ENCODE peak calls at places on chromosomes 4 and X, in eight cellular contexts. B is tibial artery, I is heart right ventricle, N is pancreas, H is prostate gland, D is mesendoderm, A is IMR-90, G is uterus. S is an unnamed sample.
A peak's percentile ranks its signal among the peaks of the same experiment; 100 is the strongest.

GRCh38 chrX:117854806-117855205 is 261.8 kb downstream of the KLHL13 start:
- DNase-seq in H (no peak), D (no peak), A (no peak), G (no peak), B (no peak), I (no peak), N (no peak), S (no peak)

GRCh38 chr4:75514949-75515612 is 808 bp downstream of the THAP6 start:
- DNase-seq in D (no peak), H (no peak), B (no peak), G (no peak), N (no peak), I (no peak), A (no peak), S (no peak)

GRCh38 chr4:55005910-55006309 is 119.5 kb downstream of the KDR start:
- DNase-seq in A (no peak), G (no peak), D (no peak), H (no peak), N (no peak), B (no peak), I (no peak), S (no peak)

GRCh38 chr4:131427000-131427399 is 1722.1 kb upstream of the PCDH10 start:
- DNase-seq in D (peak; percentile 23), H (no peak), N (no peak), A (no peak), G (no peak), I (no peak), B (no peak), S (no peak)

GRCh38 chrX:123859409-123859827 is 435 bp upstream of the XIAP start:
- DNase-seq in H (peak; percentile 64), N (no peak), B (no peak), D (no peak), A (no peak), G (no peak), I (peak; percentile 73), S (no peak)

GRCh38 chr4:6150046-6150735 is 50.2 kb downstream of the JAKMIP1 start:
- DNase-seq in B (no peak), I (no peak), G (no peak), H (no peak), N (no peak), A (no peak), D (no peak), S (no peak)

GRCh38 chr4:8699063-8699385 is 106.5 kb downstream of the CPZ start:
- DNase-seq in H (no peak), I (no peak), D (no peak), N (no peak), B (no peak), A (no peak), G (no peak), S (no peak)

GRCh38 chrX:132216283-132216682 is 3.0 kb downstream of the RAP2C start:
- DNase-seq in D (no peak), H (no peak), B (no peak), N (no peak), G (no peak), I (no peak), A (no peak), S (no peak)

GRCh38 chrX:134718329-134719317 is 60.4 kb upstream of the PLAC1 start:
- DNase-seq in N (peak; percentile 11), D (peak; percentile 95), A (peak; percentile 95), H (peak; percentile 20), I (peak; percentile 15), G (peak; percentile 27), B (no peak), S (peak; percentile 60)

GRCh38 chrX:17414839-17415238 is 39.8 kb downstream of the NHS start:
- DNase-seq in H (no peak), A (no peak), G (no peak), I (peak; percentile 16), B (peak; percentile 60), N (peak; percentile 42), D (peak; percentile 87), S (no peak)

GRCh38 chr4:7252051-7252450 is 59.7 kb downstream of the SORCS2 start:
- DNase-seq in A (no peak), B (no peak), G (no peak), D (no peak), I (no peak), N (no peak), H (no peak), S (no peak)

GRCh38 chr4:114225462-114225861 is 246.0 kb upstream of the ARSJ start:
- DNase-seq in G (no peak), I (no peak), N (no peak), A (no peak), H (no peak), B (no peak), D (no peak), S (no peak)

GRCh38 chr4:48041535-48042137 is 25.1 kb downstream of the NIPAL1 start:
- DNase-seq in N (no peak), B (no peak), A (no peak), H (no peak), D (no peak), I (no peak), G (no peak), S (no peak)

GRCh38 chr4:20248155-20248558 is 3.5 kb upstream of the SLIT2 start:
- DNase-seq in D (peak; percentile 60), B (no peak), N (no peak), I (no peak), G (no peak), H (no peak), A (peak; percentile 83), S (peak; percentile 80)

GRCh38 chr4:7362862-7363430 is 71.8 kb downstream of the PSAPL1 start:
- DNase-seq in G (no peak), H (no peak), B (no peak), A (no peak), D (no peak), N (no peak), I (no peak), S (no peak)

GRCh38 chrX:3651272-3651671 is 62.2 kb downstream of the PRKX start:
- DNase-seq in A (peak; percentile 49), B (no peak), I (no peak), G (no peak), N (no peak), H (no peak), D (peak; percentile 2), S (peak; percentile 36)

GRCh38 chrX:77014655-77015377 is 432.4 kb upstream of the FGF16 start:
- DNase-seq in A (no peak), B (no peak), H (no peak), I (no peak), N (no peak), G (no peak), D (peak; percentile 92), S (no peak)

GRCh38 chr4:71732706-71733105 is 51.2 kb downstream of the GC start:
- DNase-seq in D (peak; percentile 64), H (no peak), N (no peak), I (no peak), G (no peak), A (peak; percentile 58), B (no peak), S (peak; percentile 1)

GRCh38 chr4:101039367-101039766 is 308.0 kb downstream of the PPP3CA start:
- DNase-seq in G (no peak), I (no peak), A (no peak), H (no peak), D (no peak), B (no peak), N (no peak), S (no peak)

GRCh38 chr4:37324526-37324925 is 80.0 kb downstream of the NWD2 start:
- DNase-seq in A (no peak), D (no peak), N (no peak), H (no peak), G (no peak), B (no peak), I (no peak), S (no peak)

GRCh38 chr4:1029536-1029935 is 18.1 kb downstream of the FGFRL1 start:
- DNase-seq in N (no peak), A (no peak), I (no peak), D (no peak), H (no peak), B (no peak), G (no peak), S (no peak)

GRCh38 chr4:127421418-127421817 is 211.3 kb upstream of the INTU start:
- DNase-seq in N (no peak), A (no peak), I (no peak), D (no peak), B (no peak), G (no peak), H (no peak), S (no peak)
- H3K27ac ChIP-seq in N (no peak overlapping the region), A (no peak overlapping the region), I (no peak overlapping the region), D (no peak overlapping the region), B (no peak overlapping the region), G (no peak overlapping the region), H (no peak overlapping the region), S (no peak overlapping the region)

DNA sequence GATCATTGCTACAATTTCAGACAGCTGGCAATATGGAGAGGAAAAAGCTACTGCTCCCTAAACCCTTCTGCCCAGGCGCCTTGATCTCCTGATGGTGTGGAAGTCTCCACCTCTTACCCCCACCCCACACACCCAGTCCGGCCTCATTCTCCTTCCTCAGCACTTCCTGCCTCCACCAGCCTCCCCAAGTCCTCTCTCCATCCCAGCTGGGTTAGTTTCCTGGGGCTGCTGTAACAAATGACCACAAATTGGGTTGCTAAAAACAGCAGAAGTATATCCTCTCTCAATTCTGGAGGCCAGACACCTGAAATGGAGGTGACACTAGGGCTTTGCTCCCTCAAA is 1.1 kb upstream of the CCNQ start:
- DNase-seq in A (no peak), B (no peak), I (no peak), D (peak; percentile 8), G (no peak), N (no peak), H (no peak), S (no peak)
- H3K4me3 ChIP-seq in A (peak overlapping the region; percentile 94), B (peak overlapping the region; percentile 67), I (peak overlapping the region; percentile 69), D (no peak overlapping the region), G (peak overlapping the region; percentile 66), N (peak overlapping the region; percentile 50), H (peak overlapping the region; percentile 44), S (peak overlapping the region; percentile 67)

DNA sequence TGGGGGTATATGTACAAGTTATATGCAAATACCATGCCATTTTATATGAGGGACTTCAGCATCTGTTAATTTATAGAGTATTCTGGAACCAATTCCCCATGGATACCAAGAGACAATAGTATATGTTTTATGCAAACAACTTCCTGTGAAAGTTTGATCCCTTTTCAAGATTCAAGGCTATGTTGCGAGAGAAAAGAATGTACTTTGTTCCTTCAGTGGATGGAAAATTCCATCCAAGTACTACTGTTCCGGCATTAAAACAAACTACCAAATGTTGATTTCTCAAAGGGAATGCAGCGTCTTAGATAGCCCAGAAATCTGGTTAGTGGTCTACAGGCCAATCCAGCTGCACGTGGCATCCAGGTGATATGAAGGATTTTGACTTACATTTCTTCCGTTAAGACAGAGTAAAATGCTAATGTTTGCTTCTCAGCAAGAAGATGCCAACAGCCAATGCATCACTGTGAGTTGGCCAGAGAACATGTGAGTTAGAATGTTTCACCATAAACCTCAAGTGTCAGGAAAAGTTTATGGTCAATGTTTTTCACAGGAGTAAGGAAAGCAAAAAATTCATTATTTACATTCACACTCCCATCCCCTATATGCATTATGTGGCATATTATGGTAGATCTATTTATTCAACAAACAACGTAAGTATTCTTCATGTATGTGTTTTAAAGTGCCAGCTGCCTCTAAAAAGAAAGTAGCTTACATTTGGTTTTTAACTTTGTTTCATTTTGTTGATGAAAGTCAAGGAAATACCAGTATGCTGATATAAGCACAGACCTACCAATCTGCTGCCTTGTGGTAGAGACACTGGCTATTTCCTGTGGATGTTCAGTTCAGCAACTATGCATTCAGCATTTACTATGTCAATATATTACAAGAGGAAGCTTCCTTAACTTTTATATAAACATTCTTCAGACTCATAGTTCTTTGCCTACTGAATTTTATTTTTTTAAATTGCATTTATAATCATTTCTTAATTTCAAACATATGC is 44.4 kb downstream of the METTL14 start:
- DNase-seq in H (no peak), B (no peak), A (peak; percentile 92), N (no peak), D (no peak), G (no peak), I (no peak), S (peak; percentile 78)
- H3K27ac ChIP-seq in H (no peak overlapping the region), B (no peak overlapping the region), A (peak overlapping the region; percentile 80), N (no peak overlapping the region), D (no peak overlapping the region), G (no peak overlapping the region), I (no peak overlapping the region), S (peak overlapping the region; percentile 81)

GRCh38 chrX:45258741-45259402 is 58.2 kb upstream of the DIPK2B start:
- DNase-seq in I (no peak), B (no peak), G (no peak), D (no peak), N (no peak), H (no peak), A (no peak), S (no peak)
- H3K4me3 ChIP-seq in I (no peak overlapping the region), B (no peak overlapping the region), G (no peak overlapping the region), D (no peak overlapping the region), N (no peak overlapping the region), H (no peak overlapping the region), A (no peak overlapping the region), S (no peak overlapping the region)

S was measured in brain microvascular endothelial cell.